ENCODE peak calls at places on chromosomes 7 and 10, in seven cellular contexts. B, G, F, R, W, L and A are unnamed samples.

GRCh38 chr7:1080918-1081255 is 7.0 kb upstream of the GPER1 start:
- DNase-seq in W (no peak), G (no peak), B (no peak), R (no peak), L (no peak), F (no peak), A (no peak)

GRCh38 chr7:22896917-22897316 is 74.3 kb upstream of the TOMM7 start:
- DNase-seq in B (no peak), W (no peak), L (no peak), R (no peak), F (no peak), G (no peak), A (no peak)

GRCh38 chr10:101814466-101815041 is 3.7 kb downstream of the OGA start:
- DNase-seq in R (no peak), L (no peak), B (no peak), F (no peak), W (no peak), G (no peak), A (no peak)

GRCh38 chr10:91513598-91513997 is 103.5 kb downstream of the HECTD2 start:
- DNase-seq in R (no peak), L (no peak), F (no peak), B (no peak), G (no peak), W (no peak), A (no peak)

GRCh38 chr7:112167144-112167543 is 39.1 kb downstream of the DOCK4 start:
- DNase-seq in R (no peak), B (no peak), G (no peak), F (no peak), L (no peak), W (no peak), A (no peak)

GRCh38 chr7:87944547-87944946 is 10.5 kb downstream of the ADAM22 start:
- DNase-seq in B (no peak), L (no peak), W (no peak), F (no peak), R (no peak), G (no peak), A (no peak)

GRCh38 chr10:122877264-122877663 is 2.1 kb downstream of the FAM24B start:
- DNase-seq in R (no peak), B (no peak), L (no peak), F (no peak), W (no peak), G (no peak), A (no peak)

GRCh38 chr10:93126484-93127052 is 52.9 kb downstream of the CYP26A1 start:
- DNase-seq in F (no peak), B (no peak), W (no peak), G (no peak), L (no peak), R (no peak), A (no peak)

GRCh38 chr10:34808789-34809745 is 6.0 kb downstream of the PARD3 start:
- DNase-seq in G (no peak), F (no peak), R (no peak), L (no peak), B (peak), W (peak), A (peak)

GRCh38 chr10:43108951-43109350 is 29.3 kb upstream of the CSGALNACT2 start:
- DNase-seq in R (no peak), L (no peak), W (no peak), F (no peak), G (no peak), B (no peak), A (no peak)

GRCh38 chr7:124322561-124322960 is 289.7 kb upstream of the TMEM229A start:
- DNase-seq in W (no peak), B (no peak), R (no peak), G (peak), L (no peak), F (no peak), A (no peak)

GRCh38 chr10:122550983-122551382 is 9.6 kb upstream of the DMBT1 start:
- DNase-seq in L (peak), F (no peak), W (no peak), G (no peak), B (no peak), R (no peak), A (peak)

GRCh38 chr10:113927440-113927839 is 73.0 kb downstream of the NHLRC2 start:
- DNase-seq in R (no peak), L (no peak), G (no peak), B (peak), W (no peak), F (no peak), A (no peak)

GRCh38 chr7:129612112-129613015 is 844 bp downstream of the NRF1 start:
- DNase-seq in R (no peak), G (peak), B (peak), L (peak), F (no peak), W (peak), A (peak)

GRCh38 chr7:154503962-154504550 is 451.9 kb downstream of the DPP6 start:
- DNase-seq in F (no peak), R (no peak), W (peak), B (peak), L (no peak), G (peak), A (peak)

GRCh38 chr10:114996542-114996941 is 58.5 kb downstream of the TRUB1 start:
- DNase-seq in R (no peak), B (no peak), F (peak), G (no peak), L (no peak), W (no peak), A (no peak)

GRCh38 chr10:19872504-19873271 is 56.5 kb downstream of the PLXDC2 start:
- DNase-seq in B (no peak), R (no peak), F (no peak), L (no peak), G (no peak), W (no peak), A (no peak)

GRCh38 chr7:129969881-129970446 is 17.2 kb upstream of the UBE2H start:
- DNase-seq in L (no peak), R (peak), G (peak), B (peak), W (peak), F (peak), A (no peak)

GRCh38 chr7:35889870-35890269 is 89.0 kb downstream of the SEPTIN7 start:
- DNase-seq in L (no peak), F (no peak), W (no peak), B (no peak), R (no peak), G (no peak), A (no peak)

GRCh38 chr7:1274121-1274875 is 41.6 kb downstream of the UNCX start:
- DNase-seq in F (no peak), L (no peak), B (no peak), G (no peak), R (no peak), W (no peak), A (no peak)

GRCh38 chr10:72037811-72038210 is 50.5 kb downstream of the SPOCK2 start:
- DNase-seq in G (no peak), B (no peak), L (no peak), F (no peak), R (no peak), W (no peak), A (no peak)

GRCh38 chr7:102291056-102291915 is 4.6 kb downstream of the SH2B2 start:
- DNase-seq in F (no peak), B (no peak), W (no peak), L (no peak), R (no peak), G (peak), A (no peak)

GRCh38 chr10:35433851-35434426 is 97.6 kb downstream of the CCNY start:
- DNase-seq in B (no peak), G (peak), L (no peak), R (peak), W (peak), F (no peak), A (no peak)

GRCh38 chr7:42090806-42091205 is 146.2 kb downstream of the GLI3 start:
- DNase-seq in R (no peak), L (no peak), F (no peak), W (no peak), G (no peak), B (no peak), A (no peak)
- H3K4me3 ChIP-seq in R (no peak), L (no peak), F (no peak), W (no peak), G (no peak), B (no peak), A (no peak)

GRCh38 chr7:25454562-25455031 is 226.3 kb upstream of the NPVF start:
- DNase-seq in G (no peak), R (no peak), B (peak), F (no peak), L (no peak), W (peak), A (no peak)
- H3K4me3 ChIP-seq in G (no peak), R (no peak), B (no peak), F (no peak), L (no peak), W (no peak), A (no peak)

DNA sequence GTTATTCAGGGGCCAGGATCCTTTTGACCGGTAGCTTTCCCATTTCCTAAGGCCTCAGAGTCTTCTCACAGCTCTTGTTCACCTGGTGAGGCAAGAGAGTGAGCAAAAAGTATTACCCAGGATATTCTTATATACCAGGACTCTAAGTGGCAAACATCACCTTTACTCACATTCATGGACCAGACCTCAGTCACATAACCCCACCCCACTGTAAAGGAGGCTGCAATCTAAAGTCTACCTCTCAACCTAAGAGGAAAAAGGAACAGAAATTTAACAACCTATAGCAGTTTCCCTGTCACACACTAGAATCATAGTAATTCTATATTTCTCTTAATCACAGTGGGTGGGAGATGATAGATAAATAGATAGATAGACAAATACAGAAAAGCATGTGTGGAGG is 176.0 kb upstream of the PTPRZ1 start:
- DNase-seq in B (peak), F (no peak), R (no peak), W (no peak), L (no peak), G (no peak), A (no peak)
- H3K4me3 ChIP-seq in B (no peak), F (no peak), R (no peak), W (no peak), L (no peak), G (no peak), A (no peak)

GRCh38 chr10:124092270-124093075 is 925 bp downstream of the CHST15 start:
- DNase-seq in R (no peak), F (no peak), B (peak), L (no peak), G (peak), W (peak), A (no peak)

GRCh38 chr10:124090630-124091209 is 2.7 kb downstream of the CHST15 start:
- DNase-seq in R (no peak), F (no peak), G (peak), W (no peak), L (no peak), B (no peak), A (no peak)

GRCh38 chr10:124089859-124090258 is 3.5 kb downstream of the CHST15 start:
- DNase-seq in R (no peak), L (no peak), W (no peak), F (no peak), B (no peak), G (no peak), A (no peak)

GRCh38 chr10:124093076-124093773 is at the start of gene CHST15:
- DNase-seq in W (peak), F (no peak), G (peak), B (peak), L (no peak), R (no peak), A (no peak)

GRCh38 chr10:124091646-124092269 is 1.6 kb downstream of the CHST15 start:
- DNase-seq in L (no peak), B (no peak), R (no peak), W (peak), F (no peak), G (peak), A (no peak)
- H3K4me3 ChIP-seq in L (no peak), B (peak), R (peak), W (peak), F (peak), G (peak), A (no peak)

GRCh38 chr7:116030626-116031276 is at the start of gene TFEC:
- DNase-seq in G (peak), B (no peak), F (no peak), W (peak), L (no peak), R (no peak), A (no peak)
- H3K4me3 ChIP-seq in G (no peak), B (no peak), F (no peak), W (no peak), L (no peak), R (peak), A (no peak)

DNA sequence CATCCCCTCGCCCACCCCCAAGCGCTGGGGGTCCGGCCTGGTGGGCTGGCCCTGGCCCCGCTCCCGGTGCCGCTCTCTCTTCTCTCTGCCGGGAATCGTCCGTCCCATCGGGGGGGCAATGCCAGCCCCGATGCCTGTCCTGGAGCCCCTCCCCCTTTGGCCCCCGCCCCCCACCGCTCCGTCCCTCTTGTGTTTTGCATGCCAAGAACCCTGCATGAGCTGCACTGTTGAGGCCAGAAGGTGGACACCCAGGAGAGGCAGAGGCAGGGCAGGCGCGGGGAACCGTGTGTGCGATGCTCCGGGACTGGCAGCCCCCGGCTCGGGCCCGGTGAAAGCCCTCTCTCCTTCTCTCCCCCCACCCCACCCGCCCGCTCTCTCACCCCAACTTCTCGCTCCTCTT is 22.1 kb upstream of the HSPB1 start:
- DNase-seq in W (no peak), L (no peak), R (no peak), G (no peak), F (no peak), B (no peak), A (no peak)
- H3K4me3 ChIP-seq in W (no peak), L (no peak), R (no peak), G (no peak), F (no peak), B (no peak), A (no peak)

DNA sequence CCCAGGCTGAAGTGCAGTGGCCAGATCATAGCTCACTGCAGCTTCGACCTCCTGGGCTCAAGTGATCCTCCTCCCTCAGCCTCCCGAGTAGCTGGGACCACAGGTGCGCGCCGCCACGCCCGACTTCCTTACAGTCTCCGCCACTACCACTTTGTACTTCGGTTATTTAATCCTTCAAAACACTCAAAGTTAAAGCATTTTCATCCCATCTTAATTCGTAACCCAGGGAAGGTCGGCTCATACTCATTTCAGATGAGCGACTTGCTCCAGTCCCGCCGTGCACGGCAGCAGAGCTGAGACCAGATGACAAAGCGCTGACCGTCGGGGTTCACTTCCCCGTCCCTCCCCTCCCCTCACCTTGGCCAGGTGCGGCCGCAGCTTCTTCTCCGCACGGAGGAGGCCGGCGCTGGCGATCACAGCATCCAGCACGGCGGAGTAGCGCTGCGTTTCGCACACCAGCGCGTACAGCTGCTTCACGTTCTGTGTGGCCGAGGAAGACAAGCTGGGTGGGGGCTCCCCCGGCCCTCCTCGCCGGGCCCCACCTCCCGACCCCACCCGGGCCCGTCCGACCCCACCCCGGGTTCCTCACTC is 457 bp downstream of the NSUN5 start:
- DNase-seq in F (no peak), L (no peak), W (no peak), B (no peak), R (no peak), G (peak), A (no peak)
- H3K4me3 ChIP-seq in F (peak), L (peak), W (peak), B (peak), R (peak), G (peak), A (peak)